ENCODE peak calls at places on chromosome 5, in seven cellular contexts. One of them, this sample, is unnamed.

GRCh38 chr5:4976918-4977317 is 163.2 kb upstream of the ADAMTS16 start:
- DNase-seq in central memory CD4-positive, alpha-beta T cell: no peak
- DNase-seq in AG10803: peak
- DNase-seq in stimulated activated CD4-positive, alpha-beta T cell treated with anti-CD3 and anti-CD28 coated beads, Interleukin-15, amount 100 ng/mL, for 1 hour: no peak
- DNase-seq in T1000: no peak
- DNase-seq in stimulated activated CD8-positive, alpha-beta memory T cell treated with anti-CD3 and anti-CD28 coated beads, Interleukin-2, amount 100 ng/mL, for 1 hour: no peak
- DNase-seq in colonic mucosa: no peak
- DNase-seq in this sample: no peak

GRCh38 chr5:62592558-62592957 is 13.9 kb downstream of the LRRC70 start:
- DNase-seq in stimulated activated CD8-positive, alpha-beta memory T cell treated with anti-CD3 and anti-CD28 coated beads, Interleukin-2, amount 100 ng/mL, for 1 hour: no peak
- DNase-seq in AG10803: no peak
- DNase-seq in T1000: no peak
- DNase-seq in colonic mucosa: no peak
- DNase-seq in stimulated activated CD4-positive, alpha-beta T cell treated with anti-CD3 and anti-CD28 coated beads, Interleukin-15, amount 100 ng/mL, for 1 hour: no peak
- DNase-seq in central memory CD4-positive, alpha-beta T cell: no peak
- DNase-seq in this sample: no peak

GRCh38 chr5:121251954-121252353 is 599.7 kb upstream of the FTMT start:
- DNase-seq in T1000: no peak
- DNase-seq in AG10803: no peak
- DNase-seq in stimulated activated CD8-positive, alpha-beta memory T cell treated with anti-CD3 and anti-CD28 coated beads, Interleukin-2, amount 100 ng/mL, for 1 hour: no peak
- DNase-seq in colonic mucosa: no peak
- DNase-seq in central memory CD4-positive, alpha-beta T cell: no peak
- DNase-seq in stimulated activated CD4-positive, alpha-beta T cell treated with anti-CD3 and anti-CD28 coated beads, Interleukin-15, amount 100 ng/mL, for 1 hour: no peak
- DNase-seq in this sample: no peak

GRCh38 chr5:156208271-156208670 is 118.7 kb upstream of the SGCD start:
- DNase-seq in stimulated activated CD4-positive, alpha-beta T cell treated with anti-CD3 and anti-CD28 coated beads, Interleukin-15, amount 100 ng/mL, for 1 hour: no peak
- DNase-seq in central memory CD4-positive, alpha-beta T cell: no peak
- DNase-seq in colonic mucosa: no peak
- DNase-seq in T1000: no peak
- DNase-seq in AG10803: no peak
- DNase-seq in stimulated activated CD8-positive, alpha-beta memory T cell treated with anti-CD3 and anti-CD28 coated beads, Interleukin-2, amount 100 ng/mL, for 1 hour: no peak
- DNase-seq in this sample: no peak

GRCh38 chr5:32254987-32255900 is 57.5 kb downstream of the MTMR12 start:
- DNase-seq in T1000: no peak
- DNase-seq in colonic mucosa: no peak
- DNase-seq in central memory CD4-positive, alpha-beta T cell: no peak
- DNase-seq in AG10803: peak
- DNase-seq in stimulated activated CD4-positive, alpha-beta T cell treated with anti-CD3 and anti-CD28 coated beads, Interleukin-15, amount 100 ng/mL, for 1 hour: no peak
- DNase-seq in stimulated activated CD8-positive, alpha-beta memory T cell treated with anti-CD3 and anti-CD28 coated beads, Interleukin-2, amount 100 ng/mL, for 1 hour: no peak
- DNase-seq in this sample: peak

GRCh38 chr5:179227196-179227577 is 118.1 kb downstream of the ADAMTS2 start:
- DNase-seq in T1000: no peak
- DNase-seq in stimulated activated CD8-positive, alpha-beta memory T cell treated with anti-CD3 and anti-CD28 coated beads, Interleukin-2, amount 100 ng/mL, for 1 hour: no peak
- DNase-seq in colonic mucosa: no peak
- DNase-seq in AG10803: no peak
- DNase-seq in central memory CD4-positive, alpha-beta T cell: no peak
- DNase-seq in stimulated activated CD4-positive, alpha-beta T cell treated with anti-CD3 and anti-CD28 coated beads, Interleukin-15, amount 100 ng/mL, for 1 hour: no peak
- DNase-seq in this sample: no peak

GRCh38 chr5:132300572-132301340 is 6.6 kb downstream of the SLC22A4 start:
- DNase-seq in stimulated activated CD4-positive, alpha-beta T cell treated with anti-CD3 and anti-CD28 coated beads, Interleukin-15, amount 100 ng/mL, for 1 hour: no peak
- DNase-seq in T1000: no peak
- DNase-seq in AG10803: no peak
- DNase-seq in central memory CD4-positive, alpha-beta T cell: no peak
- DNase-seq in stimulated activated CD8-positive, alpha-beta memory T cell treated with anti-CD3 and anti-CD28 coated beads, Interleukin-2, amount 100 ng/mL, for 1 hour: no peak
- DNase-seq in colonic mucosa: no peak
- DNase-seq in this sample: no peak

GRCh38 chr5:66616495-66617222 is 20.5 kb downstream of the MAST4 start:
- DNase-seq in stimulated activated CD8-positive, alpha-beta memory T cell treated with anti-CD3 and anti-CD28 coated beads, Interleukin-2, amount 100 ng/mL, for 1 hour: no peak
- DNase-seq in stimulated activated CD4-positive, alpha-beta T cell treated with anti-CD3 and anti-CD28 coated beads, Interleukin-15, amount 100 ng/mL, for 1 hour: no peak
- DNase-seq in T1000: no peak
- DNase-seq in central memory CD4-positive, alpha-beta T cell: no peak
- DNase-seq in AG10803: no peak
- DNase-seq in colonic mucosa: no peak
- DNase-seq in this sample: no peak

GRCh38 chr5:157193699-157194424 is 13.2 kb downstream of the ITK start:
- DNase-seq in colonic mucosa: no peak
- DNase-seq in T1000: no peak
- DNase-seq in stimulated activated CD8-positive, alpha-beta memory T cell treated with anti-CD3 and anti-CD28 coated beads, Interleukin-2, amount 100 ng/mL, for 1 hour: no peak
- DNase-seq in AG10803: no peak
- DNase-seq in stimulated activated CD4-positive, alpha-beta T cell treated with anti-CD3 and anti-CD28 coated beads, Interleukin-15, amount 100 ng/mL, for 1 hour: no peak
- DNase-seq in central memory CD4-positive, alpha-beta T cell: peak
- DNase-seq in this sample: no peak

GRCh38 chr5:140143521-140144258 is 18.0 kb downstream of the IGIP start:
- DNase-seq in stimulated activated CD4-positive, alpha-beta T cell treated with anti-CD3 and anti-CD28 coated beads, Interleukin-15, amount 100 ng/mL, for 1 hour: no peak
- DNase-seq in central memory CD4-positive, alpha-beta T cell: no peak
- DNase-seq in AG10803: no peak
- DNase-seq in stimulated activated CD8-positive, alpha-beta memory T cell treated with anti-CD3 and anti-CD28 coated beads, Interleukin-2, amount 100 ng/mL, for 1 hour: no peak
- DNase-seq in colonic mucosa: no peak
- DNase-seq in T1000: no peak
- DNase-seq in this sample: no peak

GRCh38 chr5:160463227-160463626 is 41.6 kb downstream of the PTTG1 start:
- DNase-seq in AG10803: no peak
- DNase-seq in stimulated activated CD4-positive, alpha-beta T cell treated with anti-CD3 and anti-CD28 coated beads, Interleukin-15, amount 100 ng/mL, for 1 hour: no peak
- DNase-seq in colonic mucosa: no peak
- DNase-seq in stimulated activated CD8-positive, alpha-beta memory T cell treated with anti-CD3 and anti-CD28 coated beads, Interleukin-2, amount 100 ng/mL, for 1 hour: no peak
- DNase-seq in central memory CD4-positive, alpha-beta T cell: no peak
- DNase-seq in T1000: no peak
- DNase-seq in this sample: no peak

GRCh38 chr5:34415559-34416198 is 240.4 kb upstream of the RAI14 start:
- DNase-seq in stimulated activated CD8-positive, alpha-beta memory T cell treated with anti-CD3 and anti-CD28 coated beads, Interleukin-2, amount 100 ng/mL, for 1 hour: no peak
- DNase-seq in AG10803: no peak
- DNase-seq in central memory CD4-positive, alpha-beta T cell: no peak
- DNase-seq in colonic mucosa: no peak
- DNase-seq in stimulated activated CD4-positive, alpha-beta T cell treated with anti-CD3 and anti-CD28 coated beads, Interleukin-15, amount 100 ng/mL, for 1 hour: no peak
- DNase-seq in T1000: no peak
- DNase-seq in this sample: peak

GRCh38 chr5:60613826-60614225 is 86.1 kb downstream of the DEPDC1B start:
- DNase-seq in stimulated activated CD8-positive, alpha-beta memory T cell treated with anti-CD3 and anti-CD28 coated beads, Interleukin-2, amount 100 ng/mL, for 1 hour: no peak
- DNase-seq in AG10803: no peak
- DNase-seq in T1000: no peak
- DNase-seq in central memory CD4-positive, alpha-beta T cell: no peak
- DNase-seq in colonic mucosa: no peak
- DNase-seq in stimulated activated CD4-positive, alpha-beta T cell treated with anti-CD3 and anti-CD28 coated beads, Interleukin-15, amount 100 ng/mL, for 1 hour: no peak
- DNase-seq in this sample: no peak

GRCh38 chr5:156325671-156326070 is 1.3 kb upstream of the SGCD start:
- DNase-seq in colonic mucosa: no peak
- DNase-seq in stimulated activated CD8-positive, alpha-beta memory T cell treated with anti-CD3 and anti-CD28 coated beads, Interleukin-2, amount 100 ng/mL, for 1 hour: no peak
- DNase-seq in central memory CD4-positive, alpha-beta T cell: no peak
- DNase-seq in T1000: no peak
- DNase-seq in stimulated activated CD4-positive, alpha-beta T cell treated with anti-CD3 and anti-CD28 coated beads, Interleukin-15, amount 100 ng/mL, for 1 hour: no peak
- DNase-seq in AG10803: no peak
- DNase-seq in this sample: no peak

GRCh38 chr5:148401604-148402003 is 17.8 kb downstream of the FBXO38 start:
- DNase-seq in stimulated activated CD4-positive, alpha-beta T cell treated with anti-CD3 and anti-CD28 coated beads, Interleukin-15, amount 100 ng/mL, for 1 hour: no peak
- DNase-seq in T1000: no peak
- DNase-seq in central memory CD4-positive, alpha-beta T cell: no peak
- DNase-seq in stimulated activated CD8-positive, alpha-beta memory T cell treated with anti-CD3 and anti-CD28 coated beads, Interleukin-2, amount 100 ng/mL, for 1 hour: no peak
- DNase-seq in colonic mucosa: no peak
- DNase-seq in AG10803: no peak
- DNase-seq in this sample: no peak

GRCh38 chr5:69528015-69528414 is 32.0 kb upstream of the GTF2H2C start:
- DNase-seq in stimulated activated CD8-positive, alpha-beta memory T cell treated with anti-CD3 and anti-CD28 coated beads, Interleukin-2, amount 100 ng/mL, for 1 hour: no peak
- DNase-seq in stimulated activated CD4-positive, alpha-beta T cell treated with anti-CD3 and anti-CD28 coated beads, Interleukin-15, amount 100 ng/mL, for 1 hour: no peak
- DNase-seq in T1000: no peak
- DNase-seq in central memory CD4-positive, alpha-beta T cell: no peak
- DNase-seq in colonic mucosa: no peak
- DNase-seq in AG10803: no peak
- DNase-seq in this sample: no peak

GRCh38 chr5:126917918-126918623 is 112.3 kb downstream of the MARCHF3 start:
- DNase-seq in stimulated activated CD8-positive, alpha-beta memory T cell treated with anti-CD3 and anti-CD28 coated beads, Interleukin-2, amount 100 ng/mL, for 1 hour: no peak
- DNase-seq in central memory CD4-positive, alpha-beta T cell: no peak
- DNase-seq in stimulated activated CD4-positive, alpha-beta T cell treated with anti-CD3 and anti-CD28 coated beads, Interleukin-15, amount 100 ng/mL, for 1 hour: no peak
- DNase-seq in colonic mucosa: no peak
- DNase-seq in AG10803: peak
- DNase-seq in T1000: no peak
- DNase-seq in this sample: no peak

GRCh38 chr5:4116834-4117233 is 521.2 kb downstream of the IRX1 start:
- DNase-seq in central memory CD4-positive, alpha-beta T cell: no peak
- DNase-seq in T1000: no peak
- DNase-seq in stimulated activated CD8-positive, alpha-beta memory T cell treated with anti-CD3 and anti-CD28 coated beads, Interleukin-2, amount 100 ng/mL, for 1 hour: no peak
- DNase-seq in stimulated activated CD4-positive, alpha-beta T cell treated with anti-CD3 and anti-CD28 coated beads, Interleukin-15, amount 100 ng/mL, for 1 hour: no peak
- DNase-seq in colonic mucosa: no peak
- DNase-seq in AG10803: no peak
- DNase-seq in this sample: no peak

GRCh38 chr5:34534237-34535108 is 121.7 kb upstream of the RAI14 start:
- DNase-seq in colonic mucosa: no peak
- DNase-seq in central memory CD4-positive, alpha-beta T cell: no peak
- DNase-seq in T1000: no peak
- DNase-seq in stimulated activated CD8-positive, alpha-beta memory T cell treated with anti-CD3 and anti-CD28 coated beads, Interleukin-2, amount 100 ng/mL, for 1 hour: no peak
- DNase-seq in stimulated activated CD4-positive, alpha-beta T cell treated with anti-CD3 and anti-CD28 coated beads, Interleukin-15, amount 100 ng/mL, for 1 hour: no peak
- DNase-seq in AG10803: peak
- DNase-seq in this sample: peak

GRCh38 chr5:111703662-111704061 is 53.3 kb downstream of the NREP start:
- DNase-seq in stimulated activated CD4-positive, alpha-beta T cell treated with anti-CD3 and anti-CD28 coated beads, Interleukin-15, amount 100 ng/mL, for 1 hour: no peak
- DNase-seq in T1000: no peak
- DNase-seq in colonic mucosa: no peak
- DNase-seq in stimulated activated CD8-positive, alpha-beta memory T cell treated with anti-CD3 and anti-CD28 coated beads, Interleukin-2, amount 100 ng/mL, for 1 hour: no peak
- DNase-seq in AG10803: no peak
- DNase-seq in central memory CD4-positive, alpha-beta T cell: no peak
- DNase-seq in this sample: no peak

GRCh38 chr5:142428036-142428772 is 103.4 kb upstream of the SPRY4 start:
- DNase-seq in stimulated activated CD4-positive, alpha-beta T cell treated with anti-CD3 and anti-CD28 coated beads, Interleukin-15, amount 100 ng/mL, for 1 hour: no peak
- DNase-seq in AG10803: no peak
- DNase-seq in T1000: no peak
- DNase-seq in central memory CD4-positive, alpha-beta T cell: no peak
- DNase-seq in stimulated activated CD8-positive, alpha-beta memory T cell treated with anti-CD3 and anti-CD28 coated beads, Interleukin-2, amount 100 ng/mL, for 1 hour: no peak
- DNase-seq in colonic mucosa: no peak
- DNase-seq in this sample: no peak

GRCh38 chr5:7849531-7850240 is 1.2 kb downstream of the CFAP90 start:
- DNase-seq in central memory CD4-positive, alpha-beta T cell: no peak
- DNase-seq in colonic mucosa: no peak
- DNase-seq in stimulated activated CD4-positive, alpha-beta T cell treated with anti-CD3 and anti-CD28 coated beads, Interleukin-15, amount 100 ng/mL, for 1 hour: no peak
- DNase-seq in T1000: no peak
- DNase-seq in stimulated activated CD8-positive, alpha-beta memory T cell treated with anti-CD3 and anti-CD28 coated beads, Interleukin-2, amount 100 ng/mL, for 1 hour: no peak
- DNase-seq in AG10803: no peak
- DNase-seq in this sample: no peak

GRCh38 chr5:78345485-78345884 is 14.9 kb upstream of the SCAMP1 start:
- DNase-seq in T1000: no peak
- DNase-seq in central memory CD4-positive, alpha-beta T cell: no peak
- DNase-seq in colonic mucosa: no peak
- DNase-seq in AG10803: peak
- DNase-seq in stimulated activated CD4-positive, alpha-beta T cell treated with anti-CD3 and anti-CD28 coated beads, Interleukin-15, amount 100 ng/mL, for 1 hour: no peak
- DNase-seq in stimulated activated CD8-positive, alpha-beta memory T cell treated with anti-CD3 and anti-CD28 coated beads, Interleukin-2, amount 100 ng/mL, for 1 hour: no peak
- DNase-seq in this sample: peak

GRCh38 chr5:156800982-156801381 is 49.1 kb upstream of the PPP1R2B start:
- DNase-seq in central memory CD4-positive, alpha-beta T cell: no peak
- DNase-seq in T1000: no peak
- DNase-seq in AG10803: no peak
- DNase-seq in colonic mucosa: no peak
- DNase-seq in stimulated activated CD8-positive, alpha-beta memory T cell treated with anti-CD3 and anti-CD28 coated beads, Interleukin-2, amount 100 ng/mL, for 1 hour: no peak
- DNase-seq in stimulated activated CD4-positive, alpha-beta T cell treated with anti-CD3 and anti-CD28 coated beads, Interleukin-15, amount 100 ng/mL, for 1 hour: no peak
- DNase-seq in this sample: no peak

GRCh38 chr5:124599048-124599973 is 147.1 kb downstream of the ZNF608 start:
- DNase-seq in stimulated activated CD8-positive, alpha-beta memory T cell treated with anti-CD3 and anti-CD28 coated beads, Interleukin-2, amount 100 ng/mL, for 1 hour: no peak
- DNase-seq in T1000: no peak
- DNase-seq in stimulated activated CD4-positive, alpha-beta T cell treated with anti-CD3 and anti-CD28 coated beads, Interleukin-15, amount 100 ng/mL, for 1 hour: no peak
- DNase-seq in colonic mucosa: peak
- DNase-seq in central memory CD4-positive, alpha-beta T cell: no peak
- DNase-seq in AG10803: peak
- DNase-seq in this sample: peak

GRCh38 chr5:21862986-21863385 is 990.2 kb downstream of the CDH12 start:
- DNase-seq in AG10803: no peak
- DNase-seq in colonic mucosa: no peak
- DNase-seq in stimulated activated CD8-positive, alpha-beta memory T cell treated with anti-CD3 and anti-CD28 coated beads, Interleukin-2, amount 100 ng/mL, for 1 hour: no peak
- DNase-seq in central memory CD4-positive, alpha-beta T cell: no peak
- DNase-seq in T1000: no peak
- DNase-seq in stimulated activated CD4-positive, alpha-beta T cell treated with anti-CD3 and anti-CD28 coated beads, Interleukin-15, amount 100 ng/mL, for 1 hour: no peak
- DNase-seq in this sample: no peak

GRCh38 chr5:128053291-128053954 is 30.1 kb upstream of the SLC12A2 start:
- DNase-seq in central memory CD4-positive, alpha-beta T cell: no peak
- DNase-seq in stimulated activated CD4-positive, alpha-beta T cell treated with anti-CD3 and anti-CD28 coated beads, Interleukin-15, amount 100 ng/mL, for 1 hour: no peak
- DNase-seq in T1000: no peak
- DNase-seq in colonic mucosa: no peak
- DNase-seq in stimulated activated CD8-positive, alpha-beta memory T cell treated with anti-CD3 and anti-CD28 coated beads, Interleukin-2, amount 100 ng/mL, for 1 hour: no peak
- DNase-seq in AG10803: peak
- DNase-seq in this sample: no peak

GRCh38 chr5:147538232-147538631 is 28.4 kb upstream of the DPYSL3 start:
- DNase-seq in central memory CD4-positive, alpha-beta T cell: no peak
- DNase-seq in AG10803: peak
- DNase-seq in stimulated activated CD4-positive, alpha-beta T cell treated with anti-CD3 and anti-CD28 coated beads, Interleukin-15, amount 100 ng/mL, for 1 hour: no peak
- DNase-seq in stimulated activated CD8-positive, alpha-beta memory T cell treated with anti-CD3 and anti-CD28 coated beads, Interleukin-2, amount 100 ng/mL, for 1 hour: no peak
- DNase-seq in colonic mucosa: no peak
- DNase-seq in T1000: no peak
- DNase-seq in this sample: no peak

GRCh38 chr5:142032747-142033631 is 20.2 kb upstream of the GNPDA1 start:
- DNase-seq in stimulated activated CD8-positive, alpha-beta memory T cell treated with anti-CD3 and anti-CD28 coated beads, Interleukin-2, amount 100 ng/mL, for 1 hour: no peak
- DNase-seq in T1000: no peak
- DNase-seq in central memory CD4-positive, alpha-beta T cell: no peak
- DNase-seq in stimulated activated CD4-positive, alpha-beta T cell treated with anti-CD3 and anti-CD28 coated beads, Interleukin-15, amount 100 ng/mL, for 1 hour: no peak
- DNase-seq in AG10803: no peak
- DNase-seq in colonic mucosa: no peak
- DNase-seq in this sample: no peak

GRCh38 chr5:122547669-122548068 is 227.2 kb upstream of the SNX2 start:
- DNase-seq in stimulated activated CD8-positive, alpha-beta memory T cell treated with anti-CD3 and anti-CD28 coated beads, Interleukin-2, amount 100 ng/mL, for 1 hour: no peak
- DNase-seq in AG10803: no peak
- DNase-seq in colonic mucosa: no peak
- DNase-seq in T1000: no peak
- DNase-seq in central memory CD4-positive, alpha-beta T cell: no peak
- DNase-seq in stimulated activated CD4-positive, alpha-beta T cell treated with anti-CD3 and anti-CD28 coated beads, Interleukin-15, amount 100 ng/mL, for 1 hour: no peak
- DNase-seq in this sample: no peak

GRCh38 chr5:33362915-33363314 is 77.8 kb upstream of the TARS1 start:
- DNase-seq in central memory CD4-positive, alpha-beta T cell: no peak
- DNase-seq in stimulated activated CD4-positive, alpha-beta T cell treated with anti-CD3 and anti-CD28 coated beads, Interleukin-15, amount 100 ng/mL, for 1 hour: no peak
- DNase-seq in stimulated activated CD8-positive, alpha-beta memory T cell treated with anti-CD3 and anti-CD28 coated beads, Interleukin-2, amount 100 ng/mL, for 1 hour: no peak
- DNase-seq in T1000: no peak
- DNase-seq in AG10803: peak
- DNase-seq in colonic mucosa: no peak
- DNase-seq in this sample: peak

GRCh38 chr5:135326296-135327240 is 72.5 kb downstream of the MACROH2A1 start:
- DNase-seq in AG10803: no peak
- DNase-seq in T1000: no peak
- DNase-seq in central memory CD4-positive, alpha-beta T cell: no peak
- DNase-seq in colonic mucosa: no peak
- DNase-seq in stimulated activated CD4-positive, alpha-beta T cell treated with anti-CD3 and anti-CD28 coated beads, Interleukin-15, amount 100 ng/mL, for 1 hour: no peak
- DNase-seq in stimulated activated CD8-positive, alpha-beta memory T cell treated with anti-CD3 and anti-CD28 coated beads, Interleukin-2, amount 100 ng/mL, for 1 hour: no peak
- DNase-seq in this sample: peak

GRCh38 chr5:7904170-7904569 is 35.2 kb downstream of the MTRR start:
- DNase-seq in stimulated activated CD4-positive, alpha-beta T cell treated with anti-CD3 and anti-CD28 coated beads, Interleukin-15, amount 100 ng/mL, for 1 hour: no peak
- DNase-seq in T1000: no peak
- DNase-seq in colonic mucosa: no peak
- DNase-seq in AG10803: peak
- DNase-seq in stimulated activated CD8-positive, alpha-beta memory T cell treated with anti-CD3 and anti-CD28 coated beads, Interleukin-2, amount 100 ng/mL, for 1 hour: no peak
- DNase-seq in central memory CD4-positive, alpha-beta T cell: no peak
- DNase-seq in this sample: peak

GRCh38 chr5:2464141-2464540 is 287.3 kb downstream of the IRX2 start:
- DNase-seq in T1000: no peak
- DNase-seq in AG10803: no peak
- DNase-seq in stimulated activated CD8-positive, alpha-beta memory T cell treated with anti-CD3 and anti-CD28 coated beads, Interleukin-2, amount 100 ng/mL, for 1 hour: no peak
- DNase-seq in central memory CD4-positive, alpha-beta T cell: no peak
- DNase-seq in colonic mucosa: no peak
- DNase-seq in stimulated activated CD4-positive, alpha-beta T cell treated with anti-CD3 and anti-CD28 coated beads, Interleukin-15, amount 100 ng/mL, for 1 hour: no peak
- DNase-seq in this sample: no peak

GRCh38 chr5:28328691-28329090 is 1290.3 kb upstream of the CDH9 start:
- DNase-seq in stimulated activated CD4-positive, alpha-beta T cell treated with anti-CD3 and anti-CD28 coated beads, Interleukin-15, amount 100 ng/mL, for 1 hour: no peak
- DNase-seq in T1000: no peak
- DNase-seq in colonic mucosa: no peak
- DNase-seq in central memory CD4-positive, alpha-beta T cell: no peak
- DNase-seq in stimulated activated CD8-positive, alpha-beta memory T cell treated with anti-CD3 and anti-CD28 coated beads, Interleukin-2, amount 100 ng/mL, for 1 hour: no peak
- DNase-seq in AG10803: no peak
- DNase-seq in this sample: no peak

GRCh38 chr5:58074222-58074621 is 385.7 kb downstream of the PLK2 start:
- DNase-seq in central memory CD4-positive, alpha-beta T cell: no peak
- DNase-seq in AG10803: no peak
- DNase-seq in stimulated activated CD8-positive, alpha-beta memory T cell treated with anti-CD3 and anti-CD28 coated beads, Interleukin-2, amount 100 ng/mL, for 1 hour: no peak
- DNase-seq in colonic mucosa: peak
- DNase-seq in stimulated activated CD4-positive, alpha-beta T cell treated with anti-CD3 and anti-CD28 coated beads, Interleukin-15, amount 100 ng/mL, for 1 hour: no peak
- DNase-seq in T1000: no peak
- DNase-seq in this sample: no peak

GRCh38 chr5:765948-766631 is 18.4 kb downstream of the ZDHHC11B start:
- DNase-seq in central memory CD4-positive, alpha-beta T cell: no peak
- DNase-seq in AG10803: no peak
- DNase-seq in T1000: no peak
- DNase-seq in colonic mucosa: no peak
- DNase-seq in stimulated activated CD4-positive, alpha-beta T cell treated with anti-CD3 and anti-CD28 coated beads, Interleukin-15, amount 100 ng/mL, for 1 hour: no peak
- DNase-seq in stimulated activated CD8-positive, alpha-beta memory T cell treated with anti-CD3 and anti-CD28 coated beads, Interleukin-2, amount 100 ng/mL, for 1 hour: no peak
- DNase-seq in this sample: no peak